ENCODE peak calls at places on chromosomes 11 and 22, in five cellular contexts. One of them, this sample, is unnamed.

GRCh38 chr11:128135451-128135850 is 451.9 kb downstream of the ETS1 start:
- DNase-seq in effector memory CD4-positive, alpha-beta T cell: no peak
- DNase-seq in neural progenitor cell: peak; percentile 71
- DNase-seq in breast epithelium: no peak
- DNase-seq in iPS DF 6.9: no peak
- DNase-seq in this sample: no peak

GRCh38 chr11:45905095-45905494 is 2.0 kb downstream of the FREY1 start:
- DNase-seq in breast epithelium: no peak
- DNase-seq in iPS DF 6.9: no peak
- DNase-seq in effector memory CD4-positive, alpha-beta T cell: no peak
- DNase-seq in neural progenitor cell: no peak
- DNase-seq in this sample: no peak

GRCh38 chr22:26601726-26602125 is 11.8 kb upstream of the TPST2 start:
- DNase-seq in neural progenitor cell: no peak
- DNase-seq in iPS DF 6.9: no peak
- DNase-seq in breast epithelium: no peak
- DNase-seq in effector memory CD4-positive, alpha-beta T cell: no peak
- DNase-seq in this sample: no peak

GRCh38 chr11:112100457-112100856 is 13.8 kb downstream of the SDHD start:
- DNase-seq in effector memory CD4-positive, alpha-beta T cell: no peak
- DNase-seq in neural progenitor cell: no peak
- DNase-seq in iPS DF 6.9: no peak
- DNase-seq in breast epithelium: no peak
- DNase-seq in this sample: no peak

GRCh38 chr22:43222281-43222680 is 35.3 kb upstream of the TTLL12 start:
- DNase-seq in neural progenitor cell: no peak
- DNase-seq in effector memory CD4-positive, alpha-beta T cell: no peak
- DNase-seq in breast epithelium: no peak
- DNase-seq in iPS DF 6.9: no peak
- DNase-seq in this sample: no peak

GRCh38 chr11:30426781-30427180 is 103.9 kb downstream of the ARL14EP start:
- DNase-seq in effector memory CD4-positive, alpha-beta T cell: no peak
- DNase-seq in iPS DF 6.9: no peak
- DNase-seq in breast epithelium: no peak
- DNase-seq in neural progenitor cell: no peak
- DNase-seq in this sample: peak; percentile 51

GRCh38 chr11:133968300-133968699 is 11.5 kb upstream of the IGSF9B start:
- DNase-seq in breast epithelium: no peak
- DNase-seq in effector memory CD4-positive, alpha-beta T cell: no peak
- DNase-seq in iPS DF 6.9: no peak
- DNase-seq in neural progenitor cell: peak; percentile 84
- DNase-seq in this sample: no peak

GRCh38 chr11:106424111-106424510 is 346.6 kb downstream of the AASDHPPT start:
- DNase-seq in breast epithelium: no peak
- DNase-seq in effector memory CD4-positive, alpha-beta T cell: no peak
- DNase-seq in iPS DF 6.9: no peak
- DNase-seq in neural progenitor cell: no peak
- DNase-seq in this sample: no peak

GRCh38 chr22:19121631-19122142 is 525 bp downstream of the DGCR2 start:
- DNase-seq in effector memory CD4-positive, alpha-beta T cell: no peak
- DNase-seq in neural progenitor cell: peak; percentile 74
- DNase-seq in breast epithelium: peak; percentile 68
- DNase-seq in iPS DF 6.9: no peak
- DNase-seq in this sample: no peak

GRCh38 chr22:46452195-46453005 is 85.0 kb downstream of the CELSR1 start:
- DNase-seq in iPS DF 6.9: no peak
- DNase-seq in effector memory CD4-positive, alpha-beta T cell: no peak
- DNase-seq in breast epithelium: no peak
- DNase-seq in neural progenitor cell: no peak
- DNase-seq in this sample: no peak

GRCh38 chr11:75867778-75868374 is 52.9 kb downstream of the UVRAG start:
- DNase-seq in effector memory CD4-positive, alpha-beta T cell: peak; percentile 27
- DNase-seq in breast epithelium: no peak
- DNase-seq in iPS DF 6.9: peak; percentile 16
- DNase-seq in neural progenitor cell: peak; percentile 69
- DNase-seq in this sample: peak; percentile 51

GRCh38 chr11:79156031-79156430 is 284.8 kb downstream of the TENM4 start:
- DNase-seq in breast epithelium: no peak
- DNase-seq in effector memory CD4-positive, alpha-beta T cell: no peak
- DNase-seq in iPS DF 6.9: no peak
- DNase-seq in neural progenitor cell: no peak
- DNase-seq in this sample: no peak

GRCh38 chr11:43944761-43945311 is 2.4 kb downstream of the C11orf96 start:
- DNase-seq in effector memory CD4-positive, alpha-beta T cell: peak; percentile 36
- DNase-seq in breast epithelium: peak; percentile 62
- DNase-seq in neural progenitor cell: peak; percentile 58
- DNase-seq in iPS DF 6.9: no peak
- DNase-seq in this sample: no peak

GRCh38 chr11:44868455-44869421 is 81.9 kb downstream of the TP53I11 start:
- DNase-seq in iPS DF 6.9: no peak
- DNase-seq in neural progenitor cell: no peak
- DNase-seq in effector memory CD4-positive, alpha-beta T cell: no peak
- DNase-seq in breast epithelium: no peak
- DNase-seq in this sample: no peak

GRCh38 chr11:92838655-92839334 is 130.7 kb upstream of the MTNR1B start:
- DNase-seq in effector memory CD4-positive, alpha-beta T cell: no peak
- DNase-seq in neural progenitor cell: peak; percentile 56
- DNase-seq in breast epithelium: no peak
- DNase-seq in iPS DF 6.9: peak; percentile 20
- DNase-seq in this sample: no peak

GRCh38 chr22:19419464-19420178 is 11.9 kb downstream of the HIRA start:
- DNase-seq in neural progenitor cell: no peak
- DNase-seq in breast epithelium: no peak
- DNase-seq in effector memory CD4-positive, alpha-beta T cell: peak; percentile 14
- DNase-seq in iPS DF 6.9: no peak
- DNase-seq in this sample: peak; percentile 99

DNA sequence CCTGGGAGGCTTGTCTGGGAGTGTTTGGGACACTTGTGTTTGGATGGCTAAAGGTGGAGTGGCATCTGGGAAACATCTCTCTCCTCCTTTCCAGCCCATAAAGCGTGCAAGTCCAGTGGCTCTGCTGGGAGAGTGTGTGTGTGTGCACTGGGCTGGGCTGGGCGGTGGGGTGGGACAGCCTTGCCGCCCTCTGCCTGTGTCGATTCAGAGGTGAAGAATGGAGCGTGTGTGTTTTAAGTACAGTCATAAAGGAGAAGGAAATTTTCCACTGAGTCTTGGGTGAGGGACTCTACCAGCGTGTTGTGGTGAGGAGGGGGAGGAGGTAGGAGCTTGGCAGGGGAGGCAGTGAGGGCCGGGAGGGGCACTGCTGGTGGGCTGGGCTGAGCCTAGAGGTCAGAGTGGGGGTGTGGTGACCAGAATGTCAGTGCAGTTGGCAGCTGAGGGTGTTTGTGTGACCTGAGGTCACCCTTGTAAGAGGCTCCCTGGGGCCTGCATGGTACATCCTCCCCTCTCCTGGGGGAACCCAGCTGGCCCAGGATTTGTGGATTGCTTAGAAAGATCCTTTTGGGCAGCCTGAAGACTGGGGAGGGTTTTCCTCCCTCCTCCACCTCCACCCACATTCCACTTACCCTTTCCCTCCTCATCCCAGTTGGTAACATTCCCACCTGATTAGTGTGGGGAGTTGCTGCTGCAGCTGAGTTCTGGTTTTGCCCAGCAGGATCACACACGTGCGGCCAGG is 1.7 kb downstream of the TIMP3 start:
- DNase-seq in neural progenitor cell: peak; percentile 40
- DNase-seq in breast epithelium: no peak
- DNase-seq in effector memory CD4-positive, alpha-beta T cell: no peak
- DNase-seq in iPS DF 6.9: no peak
- DNase-seq in this sample: no peak
- H3K4me3 ChIP-seq in neural progenitor cell: peak overlapping the region; percentile 73
- H3K4me3 ChIP-seq in breast epithelium: peak overlapping the region; percentile 99
- H3K4me3 ChIP-seq in effector memory CD4-positive, alpha-beta T cell: no peak overlapping the region
- H3K4me3 ChIP-seq in iPS DF 6.9: no peak overlapping the region
- H3K4me3 ChIP-seq in this sample: no peak overlapping the region

GRCh38 chr11:72740060-72740424 is 12.2 kb downstream of the ARAP1 start:
- DNase-seq in iPS DF 6.9: no peak
- DNase-seq in breast epithelium: no peak
- DNase-seq in neural progenitor cell: no peak
- DNase-seq in effector memory CD4-positive, alpha-beta T cell: no peak
- DNase-seq in this sample: no peak
- H3K4me3 ChIP-seq in iPS DF 6.9: no peak overlapping the region
- H3K4me3 ChIP-seq in breast epithelium: no peak overlapping the region
- H3K4me3 ChIP-seq in neural progenitor cell: no peak overlapping the region
- H3K4me3 ChIP-seq in effector memory CD4-positive, alpha-beta T cell: no peak overlapping the region
- H3K4me3 ChIP-seq in this sample: no peak overlapping the region

DNA sequence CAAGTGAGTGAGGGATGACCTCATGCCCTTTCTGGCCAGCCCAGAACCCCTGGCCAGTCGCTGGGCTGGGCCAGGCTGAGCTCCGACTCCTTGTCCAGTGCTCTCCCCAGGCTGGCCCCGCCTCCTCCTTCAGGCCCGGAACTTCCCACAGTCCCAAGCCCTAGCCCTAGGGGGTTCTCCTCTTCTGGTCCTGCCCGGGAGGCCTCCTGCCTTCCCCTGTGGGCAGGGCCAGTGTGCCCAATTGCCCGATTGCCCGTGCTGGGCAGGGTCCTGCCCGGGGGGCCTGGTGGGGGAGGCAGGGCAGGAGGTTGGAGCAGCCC is 4.2 kb downstream of the TCIRG1 start:
- DNase-seq in iPS DF 6.9: no peak
- DNase-seq in effector memory CD4-positive, alpha-beta T cell: no peak
- DNase-seq in breast epithelium: no peak
- DNase-seq in neural progenitor cell: no peak
- DNase-seq in this sample: no peak
- H3K4me3 ChIP-seq in iPS DF 6.9: no peak overlapping the region
- H3K4me3 ChIP-seq in effector memory CD4-positive, alpha-beta T cell: no peak overlapping the region
- H3K4me3 ChIP-seq in breast epithelium: no peak overlapping the region
- H3K4me3 ChIP-seq in neural progenitor cell: no peak overlapping the region
- H3K4me3 ChIP-seq in this sample: no peak overlapping the region

DNA sequence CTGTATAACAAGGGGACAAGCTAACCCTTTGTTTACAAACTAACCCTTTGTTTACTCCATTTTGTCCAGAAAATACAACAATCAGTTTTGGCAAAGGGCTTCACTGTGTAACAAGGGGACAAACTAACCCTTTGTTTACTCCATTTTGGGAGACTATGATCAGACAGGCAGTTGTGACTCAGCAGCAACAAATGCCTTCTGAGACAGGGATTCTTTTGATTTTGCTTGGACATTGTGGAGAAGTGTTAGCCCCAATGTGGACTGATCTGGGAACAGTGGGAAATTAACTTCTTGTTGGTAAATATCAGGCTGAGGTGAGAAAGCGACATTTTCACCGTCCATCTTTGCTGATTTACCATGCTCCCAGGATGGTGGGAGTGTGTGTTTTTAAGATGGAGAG is 983 bp downstream of the EHF start:
- DNase-seq in neural progenitor cell: no peak
- DNase-seq in effector memory CD4-positive, alpha-beta T cell: no peak
- DNase-seq in breast epithelium: no peak
- DNase-seq in iPS DF 6.9: no peak
- DNase-seq in this sample: no peak
- H3K4me3 ChIP-seq in neural progenitor cell: no peak overlapping the region
- H3K4me3 ChIP-seq in effector memory CD4-positive, alpha-beta T cell: no peak overlapping the region
- H3K4me3 ChIP-seq in breast epithelium: no peak overlapping the region
- H3K4me3 ChIP-seq in iPS DF 6.9: no peak overlapping the region
- H3K4me3 ChIP-seq in this sample: no peak overlapping the region

GRCh38 chr11:32792948-32793475 is 1.4 kb downstream of the CCDC73 start:
- DNase-seq in neural progenitor cell: peak; percentile 57
- DNase-seq in effector memory CD4-positive, alpha-beta T cell: peak; percentile 32
- DNase-seq in iPS DF 6.9: peak; percentile 9
- DNase-seq in breast epithelium: peak; percentile 59
- DNase-seq in this sample: peak; percentile 48
- H3K4me3 ChIP-seq in neural progenitor cell: peak overlapping the region; percentile 12
- H3K4me3 ChIP-seq in effector memory CD4-positive, alpha-beta T cell: no peak overlapping the region
- H3K4me3 ChIP-seq in iPS DF 6.9: no peak overlapping the region
- H3K4me3 ChIP-seq in breast epithelium: no peak overlapping the region
- H3K4me3 ChIP-seq in this sample: peak overlapping the region; percentile 10

GRCh38 chr11:71446942-71447688 is 1.1 kb downstream of the DHCR7 start:
- DNase-seq in iPS DF 6.9: no peak
- DNase-seq in effector memory CD4-positive, alpha-beta T cell: no peak
- DNase-seq in breast epithelium: peak; percentile 51
- DNase-seq in neural progenitor cell: peak; percentile 66
- DNase-seq in this sample: no peak
- H3K4me3 ChIP-seq in iPS DF 6.9: peak overlapping the region; percentile 83
- H3K4me3 ChIP-seq in effector memory CD4-positive, alpha-beta T cell: peak overlapping the region; percentile 98
- H3K4me3 ChIP-seq in breast epithelium: no peak overlapping the region
- H3K4me3 ChIP-seq in neural progenitor cell: peak overlapping the region; percentile 62
- H3K4me3 ChIP-seq in this sample: peak overlapping the region; percentile 94

This sample was measured in Jurkat, Clone E6-1.